ENCODE peak calls at places on chromosomes 16 and 17, in four cellular contexts. T is GM12865, I is HuH-7.5, M is NCI-H510A treated with DMSO at 0.1 percent for 48 hours. J is an unnamed sample.

GRCh38 chr16:72715267-72715666 is 332.7 kb downstream of the ZFHX3 start:
- DNase-seq in T (no peak), I (no peak), M (no peak), J (no peak)

GRCh38 chr17:44216173-44216572 is 3.3 kb downstream of the UBTF start:
- DNase-seq in T (peak), I (no peak), M (no peak), J (peak)

GRCh38 chr17:3385869-3386816 is at the start of gene OR3A2:
- DNase-seq in T (peak), I (no peak), M (no peak), J (peak)

GRCh38 chr16:89308391-89309333 is 91.2 kb downstream of the ZNF778 start:
- DNase-seq in T (no peak), I (peak), M (no peak), J (peak)

GRCh38 chr16:67399218-67399733 is 6.0 kb upstream of the TPPP3 start:
- DNase-seq in T (peak), I (peak), M (no peak), J (peak)

GRCh38 chr16:35497399-35497798 is 2038.0 kb downstream of the TP53TG3F start:
- DNase-seq in T (peak), I (no peak), M (no peak), J (no peak)

GRCh38 chr17:65417406-65418221 is 143.8 kb downstream of the AXIN2 start:
- DNase-seq in T (no peak), I (no peak), M (no peak), J (no peak)

GRCh38 chr16:21150375-21151001 is at the start of gene DNAH3:
- DNase-seq in T (no peak), I (no peak), M (peak), J (no peak)

GRCh38 chr16:28106467-28106866 is 43.0 kb upstream of the GSG1L start:
- DNase-seq in T (no peak), I (no peak), M (no peak), J (no peak)

GRCh38 chr16:10485698-10486382 is 94.6 kb downstream of the EMP2 start:
- DNase-seq in T (no peak), I (no peak), M (no peak), J (no peak)

GRCh38 chr16:87845807-87846619 is 23.3 kb downstream of the SLC7A5 start:
- DNase-seq in T (no peak), I (no peak), M (no peak), J (no peak)

GRCh38 chr17:33523577-33523981 is 230.5 kb upstream of the ASIC2 start:
- DNase-seq in T (peak), I (no peak), M (no peak), J (no peak)